ENCODE peak calls at places on chromosomes 13 and 19, in eight cellular contexts. W is activated T-helper 1 cell treated with Interleukin-2 at 50 U/mL for 16 hours; I is activated naive CD4-positive, alpha-beta T cell treated with anti-CD3 and anti-CD28 coated beads for 36 hours; O is effector CD4-positive, alpha-beta T cell; J is stromal cell of bone marrow; Z is left kidney; P is activated gamma-delta T cell treated with Interleukin-2 at 50 U/mL for 16 hours; D is Peyer's patch. Q is an unnamed sample.

GRCh38 chr13:30978981-30979956 is 46.8 kb downstream of the TEX26 start:
- DNase-seq in W (peak; percentile 7), I (peak; percentile 57), O (no peak), J (no peak), Z (peak; percentile 53), P (peak; percentile 21), D (no peak), Q (peak; percentile 77)

GRCh38 chr19:14320253-14320652 is 61.0 kb upstream of the ADGRE5 start:
- DNase-seq in W (no peak), I (no peak), O (no peak), J (no peak), Z (no peak), P (no peak), D (no peak), Q (no peak)

GRCh38 chr13:112679932-112680677 is 9.7 kb upstream of the ATP11A start:
- DNase-seq in W (no peak), I (no peak), O (no peak), J (no peak), Z (no peak), P (no peak), D (no peak), Q (peak; percentile 66)

GRCh38 chr19:58474291-58474996 is 1.7 kb upstream of the ZNF446 start:
- DNase-seq in W (no peak), I (no peak), O (no peak), J (peak; percentile 5), Z (no peak), P (no peak), D (no peak), Q (no peak)

GRCh38 chr19:47021536-47022139 is 2.0 kb downstream of the NPAS1 start:
- DNase-seq in W (no peak), I (no peak), O (no peak), J (no peak), Z (peak; percentile 62), P (no peak), D (no peak), Q (no peak)

GRCh38 chr13:63774133-63774532 is 2358.5 kb upstream of the PCDH20 start:
- DNase-seq in W (no peak), I (no peak), O (no peak), J (no peak), Z (no peak), P (no peak), D (no peak), Q (no peak)

GRCh38 chr13:79918620-79919019 is 422.3 kb downstream of the SPRY2 start:
- DNase-seq in W (no peak), I (no peak), O (no peak), J (no peak), Z (no peak), P (no peak), D (no peak), Q (no peak)

GRCh38 chr13:35468195-35468594 is 8.3 kb downstream of the MAB21L1 start:
- DNase-seq in W (no peak), I (no peak), O (no peak), J (no peak), Z (no peak), P (no peak), D (no peak), Q (no peak)

GRCh38 chr13:111632906-111633305 is 312.5 kb downstream of the TEX29 start:
- DNase-seq in W (no peak), I (no peak), O (no peak), J (no peak), Z (peak; percentile 76), P (no peak), D (no peak), Q (no peak)

GRCh38 chr19:48685583-48685982 is 10.2 kb upstream of the FUT2 start:
- DNase-seq in W (no peak), I (no peak), O (no peak), J (no peak), Z (no peak), P (no peak), D (no peak), Q (no peak)

GRCh38 chr19:2618611-2619010 is 83.9 kb downstream of the GNG7 start:
- DNase-seq in W (peak; percentile 40), I (peak; percentile 97), O (peak; percentile 54), J (peak; percentile 56), Z (no peak), P (peak; percentile 62), D (no peak), Q (peak; percentile 93)

GRCh38 chr19:9913237-9914000 is 22.9 kb downstream of the OLFM2 start:
- DNase-seq in W (no peak), I (no peak), O (no peak), J (no peak), Z (peak; percentile 46), P (no peak), D (no peak), Q (peak; percentile 66)

GRCh38 chr19:35000647-35001501 is 751 bp downstream of the GRAMD1A start:
- DNase-seq in W (peak; percentile 43), I (peak; percentile 71), O (peak; percentile 69), J (no peak), Z (peak; percentile 85), P (peak; percentile 64), D (peak; percentile 63), Q (no peak)

GRCh38 chr13:109700176-109700575 is 86.2 kb downstream of the IRS2 start:
- DNase-seq in W (no peak), I (no peak), O (no peak), J (no peak), Z (peak; percentile 80), P (no peak), D (peak; percentile 87), Q (peak; percentile 81)

GRCh38 chr13:49980266-49980665 is 16.6 kb upstream of the TRIM13 start:
- DNase-seq in W (no peak), I (no peak), O (no peak), J (no peak), Z (no peak), P (no peak), D (no peak), Q (no peak)

GRCh38 chr19:3604987-3605343 is 1.7 kb downstream of the TBXA2R start:
- DNase-seq in W (no peak), I (peak; percentile 34), O (no peak), J (no peak), Z (no peak), P (peak; percentile 59), D (no peak), Q (no peak)

GRCh38 chr19:55080915-55081772 is 5.5 kb downstream of the EPS8L1 start:
- DNase-seq in W (peak; percentile 77), I (peak; percentile 92), O (peak; percentile 68), J (no peak), Z (peak; percentile 89), P (peak; percentile 89), D (peak; percentile 97), Q (peak; percentile 95)

GRCh38 chr13:75693227-75693626 is 57.1 kb downstream of the LMO7 start:
- DNase-seq in W (no peak), I (no peak), O (no peak), J (no peak), Z (no peak), P (no peak), D (no peak), Q (no peak)

GRCh38 chr13:43516401-43516826 is 270.4 kb downstream of the ENOX1 start:
- DNase-seq in W (no peak), I (no peak), O (no peak), J (peak; percentile 72), Z (peak; percentile 82), P (no peak), D (no peak), Q (no peak)

GRCh38 chr19:46493236-46494114 is 2.2 kb downstream of the PNMA8B start:
- DNase-seq in W (no peak), I (peak; percentile 60), O (no peak), J (no peak), Z (peak; percentile 79), P (peak; percentile 20), D (no peak), Q (peak; percentile 75)

GRCh38 chr13:59770451-59770850 is 393.3 kb downstream of the DIAPH3 start:
- DNase-seq in W (no peak), I (no peak), O (no peak), J (no peak), Z (no peak), P (no peak), D (no peak), Q (no peak)

GRCh38 chr13:33863390-33863789 is 45.4 kb downstream of the RFC3 start:
- DNase-seq in W (no peak), I (no peak), O (no peak), J (no peak), Z (no peak), P (no peak), D (no peak), Q (no peak)

GRCh38 chr13:42796747-42797356 is 15.5 kb downstream of the FAM216B start:
- DNase-seq in W (no peak), I (no peak), O (no peak), J (no peak), Z (no peak), P (no peak), D (no peak), Q (no peak)

GRCh38 chr19:33219261-33219812 is 6.3 kb downstream of the SLC7A10 start:
- DNase-seq in W (no peak), I (no peak), O (no peak), J (no peak), Z (no peak), P (no peak), D (no peak), Q (no peak)

GRCh38 chr19:41407271-41407670 is 9.7 kb downstream of the BCKDHA start:
- DNase-seq in W (no peak), I (no peak), O (no peak), J (no peak), Z (no peak), P (no peak), D (no peak), Q (no peak)

GRCh38 chr13:51419015-51419636 is 33.7 kb downstream of the INTS6 start:
- DNase-seq in W (no peak), I (no peak), O (no peak), J (no peak), Z (no peak), P (no peak), D (no peak), Q (no peak)

GRCh38 chr19:11264452-11265176 is 2.3 kb upstream of the DOCK6 start:
- DNase-seq in W (no peak), I (no peak), O (no peak), J (no peak), Z (peak; percentile 86), P (no peak), D (peak; percentile 84), Q (peak; percentile 93)

GRCh38 chr13:66469745-66470144 is 760.4 kb downstream of the PCDH9 start:
- DNase-seq in W (no peak), I (no peak), O (no peak), J (no peak), Z (no peak), P (no peak), D (no peak), Q (no peak)